ENCODE peak calls at places on chromosomes 11 and 22, in five cellular contexts. T is AG04450, J is tibial nerve, Y is aorta, R is neuronal stem cell. K is an unnamed sample.

GRCh38 chr11:84261707-84262106 is 975.5 kb upstream of the CCDC90B start:
- DNase-seq in T (no peak), J (no peak), Y (no peak), R (no peak), K (no peak)

GRCh38 chr22:32811788-32812187 is 10.3 kb downstream of the TIMP3 start:
- DNase-seq in T (no peak), J (no peak), Y (no peak), R (no peak), K (no peak)

GRCh38 chr11:108324587-108324986 is 101.7 kb downstream of the ATM start:
- DNase-seq in T (no peak), J (no peak), Y (no peak), R (no peak), K (no peak)

GRCh38 chr11:60950933-60951610 is 904 bp downstream of the SLC15A3 start:
- DNase-seq in T (no peak), J (no peak), Y (peak; percentile 78), R (no peak), K (no peak)

GRCh38 chr22:42553475-42554361 is at the start of gene SERHL2:
- DNase-seq in T (peak; percentile 33), J (peak; percentile 92), Y (peak; percentile 96), R (peak; percentile 78), K (peak; percentile 88)

GRCh38 chr11:62001450-62002178 is 34.2 kb upstream of the FTH1 start:
- DNase-seq in T (no peak), J (no peak), Y (peak; percentile 25), R (no peak), K (no peak)

GRCh38 chr11:8033312-8033715 is 46.2 kb downstream of the EIF3F start:
- DNase-seq in T (peak; percentile 70), J (peak; percentile 71), Y (peak; percentile 90), R (peak; percentile 73), K (peak; percentile 36)

GRCh38 chr11:91299980-91300379 is 924.6 kb upstream of the FAT3 start:
- DNase-seq in T (no peak), J (no peak), Y (no peak), R (no peak), K (no peak)

GRCh38 chr11:1943576-1943975 is 3.6 kb upstream of the MRPL23 start:
- DNase-seq in T (no peak), J (peak; percentile 13), Y (peak; percentile 50), R (no peak), K (no peak)

GRCh38 chr11:76946223-76946622 is 85.5 kb downstream of the ACER3 start:
- DNase-seq in T (no peak), J (no peak), Y (no peak), R (no peak), K (no peak)

GRCh38 chr11:4704790-4705334 is 278 bp downstream of the MMP26 start:
- DNase-seq in T (no peak), J (no peak), Y (no peak), R (no peak), K (no peak)

GRCh38 chr22:23072035-23072910 is 2.0 kb downstream of the GNAZ start:
- DNase-seq in T (no peak), J (no peak), Y (peak; percentile 57), R (no peak), K (no peak)

GRCh38 chr11:61000426-61000825 is 28.9 kb downstream of the CD6 start:
- DNase-seq in T (no peak), J (no peak), Y (peak; percentile 46), R (no peak), K (no peak)

GRCh38 chr11:67370351-67371076 is 2.9 kb downstream of the CLCF1 start:
- DNase-seq in T (peak; percentile 59), J (no peak), Y (no peak), R (no peak), K (no peak)

GRCh38 chr11:2525166-2525861 is 80.5 kb downstream of the KCNQ1 start:
- DNase-seq in T (no peak), J (peak; percentile 9), Y (peak; percentile 72), R (no peak), K (peak; percentile 25)

GRCh38 chr22:26671317-26672059 is 14.1 kb downstream of the MIAT start:
- DNase-seq in T (no peak), J (peak; percentile 20), Y (no peak), R (no peak), K (peak; percentile 71)

GRCh38 chr22:37199839-37200161 is 11.8 kb upstream of the C1QTNF6 start:
- DNase-seq in T (no peak), J (no peak), Y (no peak), R (no peak), K (no peak)

GRCh38 chr11:119380816-119381185 is 689 bp downstream of the USP2 start:
- DNase-seq in T (no peak), J (no peak), Y (no peak), R (no peak), K (no peak)

GRCh38 chr11:114111369-114112042 is 52.0 kb downstream of the ZBTB16 start:
- DNase-seq in T (no peak), J (no peak), Y (no peak), R (no peak), K (no peak)

GRCh38 chr11:114116800-114117199 is 57.3 kb downstream of the ZBTB16 start:
- DNase-seq in T (no peak), J (no peak), Y (no peak), R (no peak), K (no peak)

GRCh38 chr11:114116357-114116756 is 56.8 kb downstream of the ZBTB16 start:
- DNase-seq in T (no peak), J (no peak), Y (no peak), R (no peak), K (no peak)

GRCh38 chr11:114110948-114111347 is 51.4 kb downstream of the ZBTB16 start:
- DNase-seq in T (no peak), J (no peak), Y (no peak), R (no peak), K (no peak)

DNA sequence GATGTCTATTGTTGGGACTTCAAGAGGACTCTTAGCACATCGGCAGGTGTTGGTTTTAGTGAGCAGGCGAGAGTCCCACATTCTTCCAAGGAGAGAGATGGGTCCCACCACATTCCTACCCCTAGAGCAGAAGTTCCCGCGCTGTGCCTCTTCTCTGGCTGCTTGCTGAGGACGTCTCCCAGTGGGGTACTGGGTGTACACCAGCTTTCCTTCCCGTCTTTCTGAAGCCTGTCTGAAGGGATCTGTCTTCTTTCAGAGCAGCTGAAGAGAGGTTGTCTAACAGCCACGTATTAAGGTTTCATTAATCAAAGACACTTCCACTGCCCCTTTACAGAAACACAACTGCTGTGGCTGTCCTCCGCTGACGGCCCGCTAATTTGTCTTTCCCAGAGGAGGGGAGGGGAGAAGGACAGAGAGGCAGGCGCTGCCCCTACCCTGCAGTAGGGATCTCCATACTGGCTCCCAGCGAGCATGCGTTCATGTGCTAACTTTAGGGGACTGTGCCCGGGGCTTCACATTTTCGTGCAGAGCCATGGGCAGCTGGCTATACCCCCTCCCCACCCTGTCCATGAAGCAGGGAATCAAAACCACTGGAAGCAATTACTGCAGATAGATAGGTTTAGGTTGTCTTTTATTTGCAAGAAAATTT is 56.0 kb downstream of the ZBTB16 start:
- DNase-seq in T (no peak), J (no peak), Y (no peak), R (no peak), K (no peak)
- H3K27ac ChIP-seq in T (no peak overlapping the region), J (no peak overlapping the region), Y (no peak overlapping the region), R (peak overlapping the region; percentile 56), K (no peak overlapping the region)

DNA sequence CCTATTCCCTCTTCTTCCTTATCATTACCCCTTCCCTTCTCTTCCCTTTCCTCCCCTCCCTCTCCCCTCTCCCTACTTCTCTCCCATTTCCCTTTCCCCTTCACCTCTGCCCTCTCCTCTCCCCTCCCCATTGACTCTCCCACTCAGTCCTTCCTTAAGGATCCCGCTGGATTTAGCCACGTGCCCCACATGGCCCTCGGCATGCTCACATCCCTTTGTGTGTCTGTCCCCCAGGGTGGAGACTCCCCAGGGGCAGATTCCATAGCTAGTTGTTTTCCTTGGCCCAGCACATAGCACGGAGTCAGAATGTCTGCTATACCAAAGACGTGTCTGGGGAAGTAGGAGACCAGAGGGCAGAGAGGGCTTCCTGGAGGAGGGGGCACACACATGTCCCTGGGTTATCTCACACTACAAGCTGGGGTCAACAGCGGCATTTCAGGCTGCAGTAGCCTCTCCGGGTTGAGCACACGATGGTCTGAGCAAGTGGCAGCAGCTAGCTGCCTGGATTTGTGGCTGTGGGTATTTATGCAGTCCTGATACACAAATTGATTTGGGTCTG is 487.0 kb downstream of the TBC1D22A start:
- DNase-seq in T (no peak), J (no peak), Y (no peak), R (no peak), K (no peak)
- H3K9me3 ChIP-seq in T (no peaks in the 10 kb centered on the region), J (no peaks in the 10 kb centered on the region), Y (peaks cover 2% of the 10 kb centered on the region), R (no peaks in the 10 kb centered on the region), K (no peaks in the 10 kb centered on the region)

DNA sequence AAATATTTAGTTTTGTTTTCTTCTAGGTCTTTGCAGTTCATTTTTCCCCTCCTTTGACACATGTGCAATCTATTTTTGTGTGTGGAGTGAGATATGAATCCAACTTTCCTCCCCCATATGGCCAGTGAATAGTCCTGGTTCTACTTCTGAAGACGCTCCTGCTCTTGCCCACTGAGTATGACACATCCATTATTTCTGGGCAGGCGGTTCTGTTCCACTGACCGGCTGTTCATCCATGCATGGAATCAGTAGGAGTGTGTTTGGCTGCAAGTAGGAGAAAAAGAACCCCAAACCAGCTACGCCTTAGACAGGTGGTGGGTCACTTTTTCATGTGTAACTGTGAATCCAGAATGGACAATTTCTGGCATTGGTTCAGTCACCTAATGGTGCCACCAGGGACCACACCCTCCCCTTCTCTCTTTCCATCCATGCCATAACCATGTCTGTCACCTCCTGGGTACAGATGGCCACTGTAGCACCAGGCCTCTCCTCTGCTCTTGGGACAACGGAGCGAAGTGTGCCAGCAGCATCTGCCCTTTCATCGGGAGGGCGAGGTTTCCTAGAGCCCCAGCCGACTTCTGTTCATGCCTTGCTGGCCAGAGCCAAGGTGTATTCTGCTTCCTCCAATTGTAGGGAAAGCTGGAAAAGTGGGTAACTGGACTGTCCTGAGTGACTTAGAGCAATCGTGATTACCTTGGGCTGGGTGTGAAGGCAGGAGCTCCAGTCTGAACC is 67.4 kb upstream of the SLC22A12 start:
- DNase-seq in T (no peak), J (no peak), Y (peak; percentile 34), R (no peak), K (no peak)
- H3K27me3 ChIP-seq in T (peaks cover 17% of the 10 kb centered on the region), J (no peaks in the 10 kb centered on the region), Y (no peaks in the 10 kb centered on the region), R (no peaks in the 10 kb centered on the region), K (peaks cover 3% of the 10 kb centered on the region)

DNA sequence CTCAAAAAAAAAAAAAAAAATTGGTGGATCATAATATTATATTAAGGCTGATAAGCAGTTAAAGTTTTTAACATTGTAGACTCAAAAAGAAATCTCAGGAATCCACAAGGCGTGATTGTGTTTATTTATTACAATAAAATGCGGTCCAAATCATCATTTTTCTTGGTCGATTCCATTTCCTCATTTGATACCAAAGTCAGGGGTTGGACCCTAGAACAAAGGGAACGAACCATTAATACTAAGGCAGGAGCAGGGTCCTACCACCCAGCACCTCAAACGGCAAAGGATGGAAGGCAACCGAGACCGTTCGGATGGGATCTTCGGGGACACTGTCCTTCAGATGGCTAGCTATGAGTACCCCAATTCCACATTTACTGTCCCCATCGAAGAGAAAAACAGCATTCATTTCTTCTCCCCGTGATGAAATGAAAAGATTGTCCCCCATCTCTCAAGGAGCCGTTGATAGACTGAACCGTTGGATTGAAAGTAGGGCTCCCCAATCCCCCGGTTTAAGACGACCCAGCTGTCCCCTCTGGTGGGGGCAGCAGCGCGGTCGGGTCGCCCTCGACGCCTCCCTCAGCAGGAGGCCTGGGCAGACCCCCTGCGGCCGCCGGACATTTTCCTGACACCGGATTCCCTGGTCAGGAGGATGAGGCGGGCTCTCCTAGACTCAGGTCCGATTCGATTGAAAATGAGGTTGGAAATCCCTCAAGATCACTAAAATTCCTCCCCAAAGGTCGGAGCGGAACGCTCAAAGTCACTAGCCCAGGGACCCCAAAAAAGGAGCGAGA is 607 bp downstream of the DMC1 start:
- DNase-seq in T (no peak), J (no peak), Y (no peak), R (no peak), K (no peak)
- H3K27ac ChIP-seq in T (no peak overlapping the region), J (peak overlapping the region; percentile 82), Y (peak overlapping the region; percentile 9), R (no peak overlapping the region), K (peak overlapping the region; percentile 50)